ENCODE peak calls at places on chromosomes 3 and 15, in four cellular contexts. One of them, this sample, is unnamed.

GRCh38 chr3:52443268-52443610 is 1.7 kb downstream of the SEMA3G start:
- DNase-seq in upper lobe of left lung: no peak
- DNase-seq in fibroblast of mammary gland: no peak
- DNase-seq in suprapubic skin: no peak
- DNase-seq in this sample: no peak

GRCh38 chr3:77102916-77103769 is 63.2 kb downstream of the ROBO2 start:
- DNase-seq in upper lobe of left lung: no peak
- DNase-seq in fibroblast of mammary gland: no peak
- DNase-seq in suprapubic skin: no peak
- DNase-seq in this sample: no peak

GRCh38 chr3:107426223-107426622 is 49.0 kb downstream of the CCDC54 start:
- DNase-seq in upper lobe of left lung: no peak
- DNase-seq in fibroblast of mammary gland: no peak
- DNase-seq in suprapubic skin: no peak
- DNase-seq in this sample: no peak

GRCh38 chr3:134239538-134239937 is 11.1 kb downstream of the RYK start:
- DNase-seq in upper lobe of left lung: no peak
- DNase-seq in fibroblast of mammary gland: peak; percentile 79
- DNase-seq in suprapubic skin: no peak
- DNase-seq in this sample: no peak

GRCh38 chr3:178195824-178196223 is 340.4 kb upstream of the KCNMB2 start:
- DNase-seq in upper lobe of left lung: no peak
- DNase-seq in fibroblast of mammary gland: peak; percentile 73
- DNase-seq in suprapubic skin: no peak
- DNase-seq in this sample: no peak

GRCh38 chr15:85458764-85459163 is 78.4 kb downstream of the AKAP13 start:
- DNase-seq in upper lobe of left lung: no peak
- DNase-seq in fibroblast of mammary gland: peak; percentile 23
- DNase-seq in suprapubic skin: no peak
- DNase-seq in this sample: no peak

GRCh38 chr15:77437264-77437663 is 16.6 kb downstream of the HMG20A start:
- DNase-seq in upper lobe of left lung: no peak
- DNase-seq in fibroblast of mammary gland: no peak
- DNase-seq in suprapubic skin: no peak
- DNase-seq in this sample: no peak

GRCh38 chr3:143170043-143170442 is 50.5 kb downstream of the CHST2 start:
- DNase-seq in upper lobe of left lung: no peak
- DNase-seq in fibroblast of mammary gland: no peak
- DNase-seq in suprapubic skin: no peak
- DNase-seq in this sample: no peak

DNA sequence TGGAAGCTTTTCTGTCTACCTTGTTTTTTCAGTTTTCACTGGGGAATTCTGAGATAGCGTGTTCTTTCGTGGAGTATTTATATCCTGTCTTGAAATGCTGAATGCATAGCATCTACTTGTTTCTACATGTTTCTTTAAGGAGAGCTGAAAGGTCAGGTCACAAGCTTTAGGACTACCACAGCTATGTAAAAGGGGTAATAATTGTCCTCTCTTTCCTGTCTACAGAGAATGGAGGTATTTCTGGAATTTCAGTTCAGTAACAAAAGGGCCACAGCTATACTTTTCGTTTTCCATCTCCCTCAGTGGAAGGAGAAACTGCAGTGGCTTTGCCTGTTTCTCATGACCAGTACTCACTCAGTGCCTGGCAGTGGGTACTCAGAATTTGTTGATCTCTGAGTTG is 4.7 kb downstream of the INAFM2 start:
- DNase-seq in upper lobe of left lung: no peak
- DNase-seq in fibroblast of mammary gland: no peak
- DNase-seq in suprapubic skin: no peak
- DNase-seq in this sample: no peak
- H3K4me3 ChIP-seq in upper lobe of left lung: no peak overlapping the region
- H3K4me3 ChIP-seq in fibroblast of mammary gland: no peak overlapping the region
- H3K4me3 ChIP-seq in suprapubic skin: no peak overlapping the region
- H3K4me3 ChIP-seq in this sample: no peak overlapping the region

DNA sequence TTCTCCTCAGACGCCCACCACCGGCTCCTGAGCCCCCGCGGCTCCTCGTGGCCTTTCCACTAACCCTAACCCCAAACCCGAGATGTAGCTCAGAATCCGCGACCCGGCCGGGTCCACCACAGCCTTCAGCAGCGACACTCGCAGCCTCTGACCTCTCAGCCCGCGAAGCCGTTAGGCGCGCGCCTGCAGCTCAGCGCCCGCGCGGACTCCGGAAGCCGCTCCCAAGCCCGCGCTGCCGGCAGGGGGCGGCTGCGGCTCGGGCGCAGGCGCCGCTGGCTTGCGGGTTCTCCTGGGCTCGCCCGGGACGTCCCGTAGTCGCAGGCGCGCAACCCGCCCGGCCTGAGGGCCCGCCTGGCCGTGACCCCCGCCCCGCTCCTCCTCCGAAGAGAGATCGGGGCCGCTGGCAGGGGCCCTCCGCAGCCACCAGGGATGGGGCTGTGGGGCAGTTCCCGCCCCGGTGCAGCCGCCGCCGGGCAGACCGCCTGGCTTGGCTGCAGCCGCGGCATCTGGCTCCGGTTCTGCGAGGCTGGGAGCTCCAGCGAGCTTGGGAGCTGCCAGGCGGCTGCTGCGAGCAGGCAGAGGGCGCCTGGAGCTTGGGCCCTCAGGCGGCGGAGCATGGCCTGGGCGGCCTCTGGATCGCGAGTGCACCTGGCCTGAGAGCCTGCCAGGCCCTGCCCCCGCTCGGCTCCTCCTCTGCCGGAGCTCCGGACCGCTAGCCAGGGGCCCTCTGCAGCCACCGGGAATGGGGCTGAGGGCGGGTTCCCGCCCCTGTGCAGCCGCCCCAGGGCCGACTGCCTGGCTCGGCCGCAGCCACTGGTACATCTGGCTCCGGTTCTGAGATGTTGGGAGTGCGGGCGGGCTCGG is 120.7 kb downstream of the LMLN start:
- DNase-seq in upper lobe of left lung: peak; percentile 96
- DNase-seq in fibroblast of mammary gland: peak; percentile 51
- DNase-seq in suprapubic skin: peak; percentile 62
- DNase-seq in this sample: peak; percentile 61
- TF ChIP-seq CTCF in upper lobe of left lung: peak; percentile 77
- TF ChIP-seq CTCF in fibroblast of mammary gland: no peak
- TF ChIP-seq CTCF in suprapubic skin: peak; percentile 89
- TF ChIP-seq CTCF in this sample: peak; percentile 79

DNA sequence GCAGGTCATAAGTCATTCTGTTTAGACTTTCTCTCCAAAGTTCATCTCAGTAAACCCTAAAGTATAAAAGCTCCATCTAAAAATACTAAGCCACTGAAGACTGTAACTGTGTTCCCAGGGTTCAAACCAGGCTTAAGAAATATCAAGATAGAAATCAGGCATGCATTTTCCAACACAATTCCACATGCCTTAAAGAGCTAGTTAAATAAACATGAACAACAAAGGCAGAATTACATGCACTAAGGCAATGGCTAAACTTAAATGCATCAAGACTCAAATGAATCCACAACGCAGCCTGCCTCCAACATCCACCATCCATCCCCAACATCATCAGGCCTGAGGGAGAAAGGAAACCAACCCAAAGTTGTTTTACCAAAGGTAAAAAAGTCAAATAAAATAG is 46.1 kb downstream of the DMXL2 start:
- DNase-seq in upper lobe of left lung: no peak
- DNase-seq in fibroblast of mammary gland: no peak
- DNase-seq in suprapubic skin: no peak
- DNase-seq in this sample: no peak
- H3K4me3 ChIP-seq in upper lobe of left lung: no peak overlapping the region
- H3K4me3 ChIP-seq in fibroblast of mammary gland: no peak overlapping the region
- H3K4me3 ChIP-seq in suprapubic skin: no peak overlapping the region
- H3K4me3 ChIP-seq in this sample: no peak overlapping the region

GRCh38 chr3:4711680-4711992 is 218.5 kb downstream of the ITPR1 start:
- DNase-seq in upper lobe of left lung: no peak
- DNase-seq in fibroblast of mammary gland: no peak
- DNase-seq in suprapubic skin: no peak
- DNase-seq in this sample: no peak
- TF ChIP-seq CTCF in upper lobe of left lung: no peak
- TF ChIP-seq CTCF in fibroblast of mammary gland: no peak
- TF ChIP-seq CTCF in suprapubic skin: no peak
- TF ChIP-seq CTCF in this sample: no peak

DNA sequence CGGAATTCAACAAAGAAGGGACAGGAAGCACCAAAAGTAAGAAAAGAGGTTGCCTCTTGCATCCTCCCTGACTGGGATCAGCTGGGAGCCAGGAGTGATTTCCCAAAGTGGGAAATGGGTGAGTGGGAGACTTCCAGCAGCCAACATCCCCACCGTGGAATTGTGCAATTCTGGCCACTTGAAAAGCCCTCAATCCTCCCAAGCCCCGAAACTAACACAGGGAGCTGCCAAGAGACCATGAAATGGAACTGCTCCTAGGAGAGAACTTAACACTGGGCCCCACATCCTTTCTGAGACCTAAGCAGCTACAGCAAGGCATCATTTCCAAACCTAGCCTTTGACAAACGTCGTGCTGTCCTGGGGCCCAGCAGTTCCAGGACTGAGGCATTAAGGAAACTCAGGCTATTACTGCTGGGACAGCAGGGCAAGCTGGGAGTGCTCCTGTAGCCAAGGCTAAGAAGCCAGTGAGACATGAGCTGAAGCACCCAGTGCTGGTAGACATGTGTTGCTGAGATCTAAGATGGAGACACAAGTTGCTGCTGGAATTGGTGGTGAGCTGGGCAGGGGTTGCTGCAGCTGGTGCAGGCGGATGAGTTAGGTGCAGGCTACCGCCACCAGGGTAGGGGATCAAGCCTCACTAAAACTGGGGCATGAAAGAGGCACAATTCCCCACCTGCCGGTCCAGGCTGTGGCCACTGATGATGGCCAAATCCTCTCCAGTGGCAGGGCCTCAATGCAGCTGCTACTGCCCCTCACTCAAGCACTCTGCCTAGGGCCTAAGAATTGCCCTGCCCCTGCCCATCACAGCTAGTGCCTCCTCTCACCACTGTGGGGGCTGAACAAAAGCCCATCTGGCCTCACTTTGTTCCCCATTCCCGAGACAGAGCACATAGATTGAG is 43.9 kb downstream of the ALDH1A2 start:
- DNase-seq in upper lobe of left lung: no peak
- DNase-seq in fibroblast of mammary gland: no peak
- DNase-seq in suprapubic skin: no peak
- DNase-seq in this sample: no peak
- H3K4me3 ChIP-seq in upper lobe of left lung: no peak overlapping the region
- H3K4me3 ChIP-seq in fibroblast of mammary gland: no peak overlapping the region
- H3K4me3 ChIP-seq in suprapubic skin: no peak overlapping the region
- H3K4me3 ChIP-seq in this sample: no peak overlapping the region

DNA sequence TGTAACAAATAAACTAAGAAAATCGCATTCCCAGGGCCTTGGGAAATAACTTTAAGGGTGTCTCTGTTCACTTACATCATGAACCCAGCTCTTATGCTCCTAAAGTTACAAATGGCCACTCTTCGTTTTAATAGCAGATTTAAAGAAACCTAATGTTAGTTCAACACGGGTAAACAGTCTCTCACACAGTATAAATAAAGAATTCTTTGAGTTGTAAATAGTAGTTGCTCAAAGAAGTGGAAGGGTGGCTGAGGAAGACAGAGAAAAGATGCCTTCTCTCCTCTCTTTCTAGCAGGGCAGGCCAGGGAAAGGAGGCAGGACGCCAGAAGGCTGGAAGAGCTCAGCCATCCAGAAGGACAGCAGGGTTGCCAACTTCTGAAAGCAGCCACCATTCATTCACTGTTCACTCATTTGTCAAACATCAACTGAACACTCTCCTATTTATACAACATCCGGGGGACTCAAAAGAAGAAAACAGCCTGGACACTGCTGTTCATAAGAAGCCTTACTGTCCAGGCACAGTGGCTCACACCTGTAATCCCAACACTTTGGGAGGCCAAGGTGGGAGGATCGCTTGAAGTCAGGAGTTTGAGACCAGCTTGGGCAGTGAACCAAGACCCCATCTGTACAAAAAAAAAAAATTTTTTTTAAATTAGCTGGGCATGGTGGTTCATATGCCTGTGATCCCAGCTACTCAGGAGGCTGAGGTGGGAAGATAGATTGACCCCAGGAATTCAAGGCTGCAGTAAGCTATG is 47.3 kb downstream of the WWTR1 start:
- DNase-seq in upper lobe of left lung: no peak
- DNase-seq in fibroblast of mammary gland: no peak
- DNase-seq in suprapubic skin: no peak
- DNase-seq in this sample: no peak
- TF ChIP-seq CTCF in upper lobe of left lung: no peak
- TF ChIP-seq CTCF in fibroblast of mammary gland: no peak
- TF ChIP-seq CTCF in suprapubic skin: no peak
- TF ChIP-seq CTCF in this sample: no peak

DNA sequence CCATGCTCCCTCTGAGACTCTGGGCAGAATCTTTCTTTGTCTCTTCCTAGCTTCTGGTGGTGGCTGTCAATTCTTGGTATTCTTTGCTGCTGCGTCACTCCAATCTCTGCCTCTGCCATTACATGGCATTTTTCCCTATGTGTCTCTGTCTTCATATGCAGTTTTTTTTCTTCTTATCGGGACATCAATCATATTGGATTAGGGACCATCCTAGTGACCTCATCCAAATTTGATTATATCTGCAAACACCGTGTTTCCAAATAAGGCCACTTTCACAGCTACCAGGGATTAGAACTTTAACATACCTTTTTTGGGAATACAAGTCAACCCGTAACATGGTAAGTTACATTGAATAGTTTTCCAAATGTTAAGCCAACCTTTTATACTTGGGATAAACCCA is 358.2 kb upstream of the FRG2C start:
- DNase-seq in upper lobe of left lung: no peak
- DNase-seq in fibroblast of mammary gland: no peak
- DNase-seq in suprapubic skin: no peak
- DNase-seq in this sample: no peak
- H3K4me3 ChIP-seq in upper lobe of left lung: no peak overlapping the region
- H3K4me3 ChIP-seq in fibroblast of mammary gland: no peak overlapping the region
- H3K4me3 ChIP-seq in suprapubic skin: no peak overlapping the region
- H3K4me3 ChIP-seq in this sample: no peak overlapping the region